ENCODE peak calls at places on chromosomes 13 and 19, in four cellular contexts. R, J, V and I are unnamed samples.

GRCh38 chr13:53622431-53622830 is 593.8 kb downstream of the OLFM4 start:
- DNase-seq in R (no peak), J (no peak), V (no peak), I (no peak)

GRCh38 chr19:47176627-47177090 is 46.0 kb downstream of the SAE1 start:
- DNase-seq in R (no peak), J (no peak), V (no peak), I (no peak)

GRCh38 chr13:20566424-20566916 is 487 bp upstream of the IFT88 start:
- DNase-seq in R (peak), J (no peak), V (no peak), I (peak)

GRCh38 chr13:38980628-38981078 is 10.0 kb downstream of the STOML3 start:
- DNase-seq in R (no peak), J (no peak), V (no peak), I (peak)

GRCh38 chr19:54307389-54307788 is 5.6 kb downstream of the LILRA5 start:
- DNase-seq in R (no peak), J (no peak), V (no peak), I (no peak)

GRCh38 chr19:43148233-43148632 is 38.1 kb downstream of the PSG5 start:
- DNase-seq in R (no peak), J (no peak), V (no peak), I (no peak)

GRCh38 chr13:43569688-43570087 is 217.1 kb downstream of the ENOX1 start:
- DNase-seq in R (no peak), J (no peak), V (no peak), I (no peak)

GRCh38 chr13:102487330-102487729 is 85.5 kb upstream of the FGF14 start:
- DNase-seq in R (no peak), J (no peak), V (no peak), I (no peak)

GRCh38 chr13:52695856-52696255 is 43.2 kb downstream of the SUGT1 start:
- DNase-seq in R (no peak), J (no peak), V (no peak), I (no peak)

GRCh38 chr19:51688665-51689571 is 4.2 kb upstream of the SPACA6 start:
- DNase-seq in R (peak), J (peak), V (peak), I (peak)
- TF ChIP-seq CTCF in R (no peak), J (no peak), V (no peak), I (no peak)

GRCh38 chr19:28324275-28325060 is 888.5 kb downstream of the UQCRFS1 start:
- DNase-seq in R (no peak), J (no peak), V (no peak), I (no peak)
- TF ChIP-seq CTCF in R (no peak), J (peak), V (no peak), I (no peak)

DNA sequence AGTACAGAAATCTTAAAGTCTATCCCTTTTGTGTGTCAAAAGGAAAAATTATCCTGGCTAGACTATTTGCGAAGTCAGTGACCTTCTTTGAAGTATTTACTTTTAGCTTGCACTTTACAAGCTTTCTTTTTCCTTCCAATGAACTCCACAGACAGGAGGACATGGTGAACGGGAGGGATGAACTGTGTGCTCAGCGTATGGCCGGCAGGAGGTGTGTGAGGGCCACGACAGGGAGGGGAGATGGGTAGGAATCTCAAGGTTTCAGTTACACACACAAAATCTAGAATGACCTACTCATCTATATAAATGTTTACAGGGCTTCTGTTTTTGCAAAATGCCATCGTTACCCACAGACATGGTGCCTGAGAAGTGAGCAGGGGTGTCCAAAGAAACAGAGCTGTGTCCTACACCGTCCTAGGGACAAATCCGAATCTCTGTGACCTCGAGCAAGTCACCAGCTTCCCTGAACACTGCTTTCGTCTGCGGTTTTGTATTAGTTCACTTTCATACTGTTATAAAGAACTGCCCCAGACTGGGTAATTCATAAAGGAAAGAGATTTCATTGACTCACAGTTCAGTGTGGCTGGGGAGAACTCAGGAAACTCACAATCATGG is 537.2 kb downstream of the LIG4 start:
- DNase-seq in R (no peak), J (no peak), V (no peak), I (no peak)
- TF ChIP-seq CTCF in R (no peak), J (peak), V (no peak), I (no peak)

GRCh38 chr13:24225062-24225461 is 64.5 kb downstream of the SPATA13 start:
- DNase-seq in R (no peak), J (no peak), V (no peak), I (no peak)
- TF ChIP-seq CTCF in R (no peak), J (no peak), V (no peak), I (no peak)

GRCh38 chr13:95300625-95301134 is 571 bp downstream of the ABCC4 start:
- DNase-seq in R (peak), J (peak), V (peak), I (peak)
- TF ChIP-seq CTCF in R (no peak), J (peak), V (no peak), I (no peak)

GRCh38 chr13:26624572-26624971 is 67.1 kb downstream of the WASF3 start:
- DNase-seq in R (no peak), J (no peak), V (no peak), I (no peak)

GRCh38 chr13:26628706-26629105 is 71.2 kb downstream of the WASF3 start:
- DNase-seq in R (no peak), J (no peak), V (no peak), I (peak)

GRCh38 chr13:26629260-26629659 is 71.8 kb downstream of the WASF3 start:
- DNase-seq in R (no peak), J (no peak), V (no peak), I (no peak)
- TF ChIP-seq CTCF in R (no peak), J (peak), V (no peak), I (no peak)

GRCh38 chr19:3599776-3600183 is 6.9 kb downstream of the TBXA2R start:
- DNase-seq in R (no peak), J (no peak), V (peak), I (no peak)
- TF ChIP-seq CTCF in R (no peak), J (peak), V (peak), I (no peak)